ENCODE peak calls at places on chromosomes 2 and 18, in eight cellular contexts. V is hepatocyte, J is SK-N-SH, P is neural progenitor cell, D is IMR-90, K is mesendoderm, M is HepG2, N is A549. H is an unnamed sample.

GRCh38 chr18:39190508-39190907 is 1624.9 kb upstream of the CELF4 start:
- DNase-seq in V (no peak), J (no peak), P (no peak), D (no peak), K (peak), M (no peak), N (no peak), H (no peak)

GRCh38 chr18:6729247-6730091 is at the start of gene ARHGAP28:
- DNase-seq in V (peak), J (peak), P (peak), D (peak), K (peak), M (no peak), N (peak), H (no peak)

GRCh38 chr2:208274748-208275147 is 8.7 kb downstream of the PIKFYVE start:
- DNase-seq in V (no peak), J (no peak), P (no peak), D (no peak), K (no peak), M (no peak), N (no peak), H (no peak)

GRCh38 chr18:39675916-39676315 is 2110.3 kb upstream of the CELF4 start:
- DNase-seq in V (no peak), J (no peak), P (no peak), D (no peak), K (no peak), M (no peak), N (no peak), H (no peak)

GRCh38 chr18:74115046-74115445 is 32.6 kb downstream of the FBXO15 start:
- DNase-seq in V (no peak), J (no peak), P (no peak), D (peak), K (no peak), M (no peak), N (no peak), H (no peak)

GRCh38 chr2:161580021-161580420 is 44.2 kb upstream of the SLC4A10 start:
- DNase-seq in V (no peak), J (no peak), P (no peak), D (no peak), K (no peak), M (no peak), N (no peak), H (no peak)

GRCh38 chr18:23114171-23114881 is 21.0 kb upstream of the CABLES1 start:
- DNase-seq in V (no peak), J (no peak), P (no peak), D (peak), K (no peak), M (no peak), N (no peak), H (no peak)

GRCh38 chr2:232891621-232892071 is 21.6 kb downstream of the SNORC start:
- DNase-seq in V (no peak), J (no peak), P (no peak), D (peak), K (no peak), M (no peak), N (no peak), H (no peak)

GRCh38 chr2:157830696-157831570 is 45.2 kb downstream of the ACVR1 start:
- DNase-seq in V (peak), J (no peak), P (no peak), D (peak), K (no peak), M (peak), N (peak), H (no peak)

GRCh38 chr2:101012706-101013181 is 10.7 kb downstream of the RPL31 start:
- DNase-seq in V (peak), J (peak), P (peak), D (peak), K (peak), M (peak), N (no peak), H (peak)

GRCh38 chr2:31065356-31065755 is 72.9 kb downstream of the GALNT14 start:
- DNase-seq in V (no peak), J (no peak), P (no peak), D (no peak), K (no peak), M (no peak), N (no peak), H (no peak)

GRCh38 chr18:58396144-58396543 is 232.7 kb downstream of the ALPK2 start:
- DNase-seq in V (no peak), J (no peak), P (no peak), D (no peak), K (no peak), M (no peak), N (no peak), H (no peak)

GRCh38 chr2:130786076-130786475 is 30.7 kb downstream of the AMER3 start:
- DNase-seq in V (no peak), J (no peak), P (no peak), D (no peak), K (no peak), M (no peak), N (no peak), H (no peak)

GRCh38 chr2:62383843-62384242 is 122.2 kb downstream of the TMEM17 start:
- DNase-seq in V (no peak), J (no peak), P (no peak), D (peak), K (no peak), M (no peak), N (no peak), H (no peak)

GRCh38 chr2:176947754-176948153 is 264.8 kb upstream of the HNRNPA3 start:
- DNase-seq in V (no peak), J (no peak), P (no peak), D (no peak), K (no peak), M (no peak), N (no peak), H (no peak)

GRCh38 chr2:17976871-17977746 is 98.6 kb downstream of the KCNS3 start:
- DNase-seq in V (peak), J (no peak), P (no peak), D (peak), K (peak), M (no peak), N (no peak), H (peak)

GRCh38 chr2:25903216-25903776 is 25.0 kb upstream of the ASXL2 start:
- DNase-seq in V (no peak), J (peak), P (no peak), D (no peak), K (no peak), M (no peak), N (no peak), H (no peak)

GRCh38 chr2:229868794-229869193 is 53.0 kb downstream of the TRIP12 start:
- DNase-seq in V (no peak), J (no peak), P (no peak), D (peak), K (no peak), M (no peak), N (no peak), H (no peak)

GRCh38 chr2:11405599-11406491 is 60.1 kb downstream of the E2F6 start:
- DNase-seq in V (no peak), J (peak), P (no peak), D (peak), K (no peak), M (no peak), N (no peak), H (no peak)

GRCh38 chr18:55264108-55264507 is 304.8 kb upstream of the CCDC68 start:
- DNase-seq in V (no peak), J (no peak), P (peak), D (peak), K (peak), M (no peak), N (no peak), H (no peak)

GRCh38 chr2:237408280-237408679 is 5.7 kb downstream of the COL6A3 start:
- DNase-seq in V (no peak), J (no peak), P (no peak), D (peak), K (no peak), M (no peak), N (no peak), H (no peak)
- H3K4me3 ChIP-seq in V (no peak), J (no peak), P (no peak), D (peak), K (no peak), M (no peak), N (no peak), H (no peak)

GRCh38 chr2:235605306-235605998 is 111.6 kb downstream of the AGAP1 start:
- DNase-seq in V (peak), J (peak), P (peak), D (peak), K (peak), M (no peak), N (no peak), H (no peak)

GRCh38 chr2:235603659-235604058 is 109.8 kb downstream of the AGAP1 start:
- DNase-seq in V (no peak), J (no peak), P (no peak), D (no peak), K (no peak), M (no peak), N (no peak), H (no peak)

GRCh38 chr2:235608200-235608591 is 114.4 kb downstream of the AGAP1 start:
- DNase-seq in V (no peak), J (no peak), P (no peak), D (no peak), K (no peak), M (no peak), N (no peak), H (no peak)

GRCh38 chr2:235607541-235608199 is 113.8 kb downstream of the AGAP1 start:
- DNase-seq in V (no peak), J (no peak), P (no peak), D (no peak), K (no peak), M (no peak), N (no peak), H (no peak)

DNA sequence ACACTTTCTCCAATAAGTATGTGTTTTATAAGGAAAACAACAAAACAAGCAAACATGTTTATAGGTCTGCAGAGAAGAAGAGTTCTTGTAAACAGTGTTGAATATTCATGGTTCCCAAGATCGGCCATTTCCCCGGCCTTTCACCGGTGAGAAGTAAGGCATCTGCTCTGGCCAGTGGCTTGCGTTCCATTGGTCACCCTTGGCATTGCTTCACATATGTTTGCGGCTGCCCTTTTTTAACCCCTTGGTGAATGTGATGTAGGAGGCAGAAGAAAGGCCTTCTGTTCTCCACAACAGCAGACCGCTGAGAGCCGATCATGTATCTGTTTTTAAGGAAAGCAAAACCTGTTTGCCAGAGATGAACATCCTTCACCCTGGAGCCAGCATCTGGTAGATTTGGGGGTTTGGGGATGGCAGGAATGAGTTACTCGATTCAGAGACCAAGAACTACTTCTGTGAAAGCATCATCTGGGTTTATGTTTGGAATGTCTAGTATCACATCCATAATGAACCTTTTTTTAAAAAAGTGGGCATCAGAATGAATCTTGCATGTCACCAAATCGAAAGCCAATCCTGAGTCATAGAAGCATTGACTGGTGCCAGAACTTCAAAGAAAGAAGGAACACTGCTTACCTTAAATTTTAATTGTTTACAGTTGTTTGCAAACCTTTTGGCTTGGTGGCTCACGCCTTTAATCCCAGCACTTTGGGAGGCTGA is 112.3 kb downstream of the AGAP1 start:
- DNase-seq in V (no peak), J (peak), P (peak), D (peak), K (peak), M (no peak), N (no peak), H (no peak)
- H3K4me2 ChIP-seq in V (no peak), J (peak), P (peak), D (peak), K (no peak), M (no peak), N (no peak), H (no peak)

DNA sequence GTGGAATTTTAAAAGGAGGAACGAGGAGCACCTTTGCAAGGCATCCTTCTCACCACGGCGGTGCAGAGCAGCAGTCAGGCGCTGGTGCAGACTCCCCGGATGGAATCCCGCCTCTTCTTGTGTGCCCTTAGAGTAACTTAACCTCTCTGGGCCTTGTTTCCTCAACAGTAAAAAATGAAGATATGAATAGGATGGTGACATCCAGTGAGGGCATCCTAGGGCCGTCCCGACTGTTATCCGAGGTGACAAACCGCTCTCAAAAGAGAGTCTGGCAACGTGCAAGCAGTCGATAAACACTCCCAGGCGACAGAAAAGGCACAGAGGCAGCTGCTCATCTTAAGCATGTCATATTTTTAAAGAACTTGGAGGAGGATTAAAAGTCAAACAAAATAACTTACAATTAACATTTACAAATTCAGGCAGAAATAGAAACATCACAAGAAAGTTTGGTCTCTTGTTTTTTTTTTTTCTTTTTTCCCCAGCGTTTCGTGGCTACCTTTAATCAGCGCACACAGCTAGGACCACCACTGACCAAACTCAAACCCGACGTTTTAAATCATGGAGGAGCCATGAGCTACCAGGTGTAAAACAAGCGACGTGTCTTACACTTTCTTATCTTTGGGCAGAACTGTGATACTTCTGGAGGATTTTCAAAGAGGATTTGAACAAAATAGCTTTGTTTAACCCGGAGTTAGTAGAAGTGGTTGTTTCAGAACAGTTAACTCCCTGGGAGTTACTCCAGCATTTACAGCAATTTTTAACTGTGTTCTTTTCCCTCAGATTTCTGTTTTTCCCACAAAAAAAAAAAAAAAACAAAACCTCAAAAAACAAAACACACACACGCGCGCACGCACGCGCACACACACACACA is 2.1 kb downstream of the MBP start:
- DNase-seq in V (no peak), J (no peak), P (no peak), D (no peak), K (no peak), M (no peak), N (no peak), H (no peak)
- H3K4me3 ChIP-seq in V (peak), J (no peak), P (no peak), D (no peak), K (no peak), M (peak), N (peak), H (peak)

DNA sequence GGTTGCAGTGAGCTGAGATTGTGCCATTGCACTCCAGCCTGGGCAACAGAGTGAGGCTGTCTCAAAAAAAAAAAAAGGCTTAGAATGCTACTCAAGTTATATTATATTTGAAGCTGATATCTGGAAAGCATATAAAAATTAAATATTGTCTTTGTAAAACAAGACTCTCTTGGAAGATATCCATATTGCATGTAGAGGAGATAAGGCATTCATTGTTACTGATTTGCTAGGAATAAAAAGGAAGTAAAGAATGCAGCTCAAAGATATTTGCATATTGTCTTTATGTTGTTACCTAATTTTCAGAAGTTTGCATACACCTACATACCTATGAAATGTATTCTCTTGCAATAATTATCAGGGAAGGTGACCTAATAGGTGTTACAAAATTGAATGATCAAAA is 79.4 kb downstream of the MYOM1 start:
- DNase-seq in V (no peak), J (no peak), P (no peak), D (no peak), K (no peak), M (no peak), N (no peak), H (no peak)
- H3K4me2 ChIP-seq in V (no peak), J (no peak), P (no peak), D (no peak), K (no peak), M (no peak), N (no peak), H (no peak)

GRCh38 chr2:677056-677949 is at the start of gene TMEM18:
- DNase-seq in V (peak), J (peak), P (peak), D (peak), K (peak), M (peak), N (peak), H (peak)
- H3K4me3 ChIP-seq in V (peak), J (peak), P (peak), D (peak), K (peak), M (peak), N (peak), H (peak)

DNA sequence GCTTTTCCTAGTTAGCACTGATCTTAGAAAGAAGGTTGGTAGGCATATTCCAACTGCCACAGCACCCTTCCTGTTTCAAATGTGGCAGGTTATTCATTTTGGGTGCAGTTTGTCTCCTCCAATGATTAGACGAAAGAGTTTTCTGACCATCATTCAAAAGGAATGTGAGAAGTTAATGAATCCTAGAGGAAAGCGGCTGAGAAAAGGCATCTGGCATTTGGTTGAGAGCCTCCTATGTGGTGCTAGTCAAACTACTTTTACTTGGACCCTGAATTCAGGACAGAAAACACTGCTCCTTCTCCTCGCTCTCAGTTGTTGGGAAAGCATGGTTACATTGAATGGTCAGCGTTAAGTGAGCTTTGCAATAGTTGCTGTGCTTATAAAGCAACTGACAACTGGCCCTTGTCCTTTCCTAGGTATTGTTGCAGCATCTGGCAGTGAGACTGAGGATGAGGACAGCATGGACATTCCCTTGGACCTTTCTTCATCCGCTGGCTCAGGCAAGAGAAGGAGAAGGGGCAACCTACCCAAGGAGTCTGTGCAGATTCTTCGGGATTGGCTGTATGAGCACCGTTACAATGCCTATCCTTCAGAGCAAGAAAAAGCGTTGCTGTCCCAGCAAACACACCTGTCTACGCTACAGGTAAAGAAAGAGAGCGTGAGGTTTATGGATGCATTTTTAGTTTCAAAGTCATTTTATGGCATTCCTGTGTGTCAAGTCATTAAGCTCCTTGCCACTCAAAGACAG is 6.1 kb downstream of the TGIF1 start:
- DNase-seq in V (peak), J (no peak), P (no peak), D (peak), K (peak), M (peak), N (no peak), H (peak)
- H3K4me2 ChIP-seq in V (peak), J (peak), P (peak), D (peak), K (peak), M (peak), N (peak), H (peak)